ENCODE peak calls at places on chromosome 2, in eight cellular contexts. O is Peyer's patch, D is IMR-90, X is suprapubic skin, K is breast epithelium, T is HCT116, J is esophagus muscularis mucosa, I is gastrocnemius medialis. W is an unnamed sample.

GRCh38 chr2:43041661-43042360 is 184.6 kb downstream of the ZFP36L2 start:
- DNase-seq in O (no peak), D (peak; percentile 97), X (no peak), K (no peak), T (no peak), J (no peak), I (no peak), W (no peak)

GRCh38 chr2:12069139-12069538 is 322.7 kb downstream of the LPIN1 start:
- DNase-seq in O (no peak), D (no peak), X (no peak), K (no peak), T (no peak), J (no peak), I (no peak), W (no peak)

GRCh38 chr2:67792796-67793195 is 270.0 kb downstream of the C1D start:
- DNase-seq in O (no peak), D (no peak), X (no peak), K (no peak), T (no peak), J (no peak), I (no peak), W (no peak)

GRCh38 chr2:127576433-127577207 is 41.1 kb downstream of the MYO7B start:
- DNase-seq in O (peak; percentile 46), D (peak; percentile 56), X (no peak), K (peak; percentile 70), T (no peak), J (peak; percentile 88), I (peak; percentile 81), W (peak; percentile 14)

GRCh38 chr2:240433973-240434727 is 1.3 kb upstream of the GPC1 start:
- DNase-seq in O (no peak), D (peak; percentile 98), X (peak; percentile 72), K (peak; percentile 53), T (peak; percentile 81), J (no peak), I (no peak), W (no peak)

GRCh38 chr2:40367652-40368051 is 84.2 kb downstream of the SLC8A1 start:
- DNase-seq in O (no peak), D (peak; percentile 93), X (no peak), K (no peak), T (no peak), J (no peak), I (no peak), W (no peak)

GRCh38 chr2:228545041-228545440 is 363.6 kb upstream of the SPHKAP start:
- DNase-seq in O (no peak), D (peak; percentile 7), X (no peak), K (no peak), T (no peak), J (no peak), I (no peak), W (no peak)

GRCh38 chr2:6955523-6956136 is 38.4 kb downstream of the RNF144A start:
- DNase-seq in O (no peak), D (no peak), X (no peak), K (no peak), T (no peak), J (peak; percentile 21), I (no peak), W (no peak)

GRCh38 chr2:72993147-72993546 is 75.8 kb downstream of the EMX1 start:
- DNase-seq in O (peak; percentile 51), D (peak; percentile 13), X (peak; percentile 49), K (peak; percentile 15), T (peak; percentile 22), J (no peak), I (no peak), W (peak; percentile 13)

GRCh38 chr2:52749764-52750163 is 1017.8 kb upstream of the CHAC2 start:
- DNase-seq in O (no peak), D (no peak), X (no peak), K (no peak), T (no peak), J (no peak), I (no peak), W (no peak)

GRCh38 chr2:30155202-30155601 is 8.4 kb downstream of the YPEL5 start:
- DNase-seq in O (no peak), D (peak; percentile 46), X (no peak), K (no peak), T (no peak), J (no peak), I (no peak), W (no peak)

DNA sequence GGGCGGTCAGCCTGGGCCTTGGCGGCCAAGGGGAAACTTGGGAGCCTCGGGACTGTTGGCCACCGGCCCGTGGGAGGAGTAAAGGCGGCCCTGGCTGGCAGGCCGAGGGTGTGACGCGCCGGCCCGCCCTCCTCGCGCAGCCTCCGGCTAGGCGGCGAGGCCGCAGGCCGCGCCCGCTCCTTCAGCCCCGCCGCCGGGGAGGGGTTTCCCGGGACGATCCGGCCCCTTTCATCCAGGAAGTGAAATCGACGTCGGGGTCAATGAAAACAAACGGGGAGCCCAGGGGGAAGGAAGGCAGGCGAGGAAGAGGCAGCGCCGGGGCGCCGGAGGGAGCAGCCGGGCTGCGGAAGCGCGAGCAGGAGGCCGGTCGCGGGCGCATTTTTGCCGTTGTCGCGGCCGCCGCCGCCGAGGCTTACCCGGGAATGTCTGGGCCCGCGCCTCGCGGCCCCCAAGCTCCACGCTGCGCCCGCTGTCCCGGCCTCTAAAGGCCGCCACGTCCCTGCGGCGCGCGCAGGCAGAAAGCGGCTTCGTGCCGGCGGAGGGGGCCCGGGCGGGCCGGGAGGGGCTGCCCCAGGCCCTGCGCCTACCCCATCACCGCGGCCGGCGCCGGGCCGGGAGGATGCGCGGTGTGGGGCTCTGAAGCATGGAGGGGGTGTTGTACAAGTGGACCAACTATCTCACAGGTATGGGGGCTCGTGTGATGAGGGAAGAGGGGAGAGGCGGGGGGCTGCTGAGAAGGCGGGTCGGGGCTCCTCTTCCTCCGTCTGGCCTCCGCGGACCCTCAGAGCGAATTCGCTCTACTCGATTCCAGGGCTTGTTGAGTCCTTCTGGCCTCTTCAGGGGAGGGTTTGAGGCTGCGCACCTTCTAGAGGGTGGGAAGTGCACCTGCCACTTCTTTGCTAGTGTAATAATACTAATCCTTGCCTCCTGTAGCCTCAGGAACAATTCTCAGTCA is at the start of gene PLEKHA3:
- DNase-seq in O (peak; percentile 96), D (peak; percentile 94), X (peak; percentile 98), K (peak; percentile 84), T (peak; percentile 94), J (peak; percentile 98), I (peak; percentile 95), W (peak; percentile 99)
- TF ChIP-seq POLR2A in O (peak; percentile 93), D (peak; percentile 84), X (no peak), K (no peak), T (no peak), J (peak; percentile 22), I (peak; percentile 90), W (peak; percentile 94)

GRCh38 chr2:28403388-28403956 is 10.8 kb downstream of the FOSL2 start:
- DNase-seq in O (no peak), D (no peak), X (no peak), K (no peak), T (no peak), J (no peak), I (no peak), W (no peak)

GRCh38 chr2:28401948-28402550 is 9.4 kb downstream of the FOSL2 start:
- DNase-seq in O (no peak), D (no peak), X (no peak), K (no peak), T (no peak), J (no peak), I (no peak), W (no peak)

GRCh38 chr2:28406276-28407096 is 13.8 kb downstream of the FOSL2 start:
- DNase-seq in O (peak; percentile 78), D (peak; percentile 51), X (peak; percentile 77), K (peak; percentile 45), T (no peak), J (no peak), I (no peak), W (no peak)

GRCh38 chr2:28405537-28405936 is 12.9 kb downstream of the FOSL2 start:
- DNase-seq in O (no peak), D (no peak), X (no peak), K (no peak), T (no peak), J (no peak), I (no peak), W (no peak)

DNA sequence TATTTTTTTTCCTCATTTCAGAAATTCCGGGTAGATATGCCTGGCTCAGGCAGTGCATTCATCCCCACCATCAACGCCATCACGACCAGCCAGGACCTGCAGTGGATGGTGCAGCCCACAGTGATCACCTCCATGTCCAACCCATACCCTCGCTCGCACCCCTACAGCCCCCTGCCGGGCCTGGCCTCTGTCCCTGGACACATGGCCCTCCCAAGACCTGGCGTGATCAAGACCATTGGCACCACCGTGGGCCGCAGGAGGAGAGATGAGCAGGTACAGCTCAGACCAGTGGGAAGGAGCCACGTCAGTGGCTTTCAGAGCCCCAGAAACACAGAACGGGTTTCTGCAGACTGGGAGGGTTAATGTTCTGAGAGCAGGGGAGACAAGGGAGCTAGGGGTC is 11.4 kb downstream of the FOSL2 start:
- DNase-seq in O (no peak), D (no peak), X (no peak), K (no peak), T (no peak), J (no peak), I (no peak), W (no peak)
- H3K36me3 ChIP-seq in O (no peaks in the 10 kb centered on the region), D (peaks cover 92% of the 10 kb centered on the region), X (peaks cover 77% of the 10 kb centered on the region), K (peaks cover 20% of the 10 kb centered on the region), T (peaks cover 35% of the 10 kb centered on the region), J (peaks cover 100% of the 10 kb centered on the region), I (peaks cover 27% of the 10 kb centered on the region), W (peaks cover 50% of the 10 kb centered on the region)

GRCh38 chr2:156399224-156399949 is 36.8 kb upstream of the GPD2 start:
- DNase-seq in O (no peak), D (peak; percentile 62), X (no peak), K (no peak), T (no peak), J (no peak), I (no peak), W (peak; percentile 5)
- TF ChIP-seq POLR2A in O (no peak), D (no peak), X (no peak), K (no peak), T (no peak), J (no peak), I (no peak), W (no peak)

GRCh38 chr2:42021490-42021889 is 26.3 kb upstream of the PKDCC start:
- DNase-seq in O (no peak), D (peak; percentile 77), X (no peak), K (no peak), T (no peak), J (no peak), I (peak; percentile 24), W (no peak)
- H3K36me3 ChIP-seq in O (no peaks in the 10 kb centered on the region), D (no peaks in the 10 kb centered on the region), X (no peaks in the 10 kb centered on the region), K (no peaks in the 10 kb centered on the region), T (no peaks in the 10 kb centered on the region), J (no peaks in the 10 kb centered on the region), I (no peaks in the 10 kb centered on the region), W (no peaks in the 10 kb centered on the region)